ENCODE peak calls at places on chromosomes 12 and 14, in six cellular contexts. V is esophagus squamous epithelium, O is pancreas, C is A673, P is transverse colon, U is osteoblast. Z is an unnamed sample.
A peak's percentile ranks its signal among the peaks of the same experiment; 100 is the strongest.

GRCh38 chr12:124162151-124163110 is 132.5 kb upstream of the RFLNA start:
- DNase-seq in V (no peak), O (no peak), C (no peak), P (peak; percentile 60), U (no peak), Z (no peak)

GRCh38 chr12:109582636-109583035 is 9.0 kb downstream of the MVK start:
- DNase-seq in V (no peak), O (peak; percentile 29), C (no peak), P (no peak), U (peak; percentile 1), Z (no peak)

GRCh38 chr14:23285530-23286019 is 357 bp downstream of the HOMEZ start:
- DNase-seq in V (no peak), O (no peak), C (no peak), P (peak; percentile 27), U (no peak), Z (peak; percentile 17)

GRCh38 chr12:28051516-28052456 is 79.3 kb upstream of the PTHLH start:
- DNase-seq in V (no peak), O (no peak), C (peak; percentile 69), P (no peak), U (peak; percentile 3), Z (no peak)

GRCh38 chr12:131692431-131692830 is 18.5 kb upstream of the SFSWAP start:
- DNase-seq in V (no peak), O (no peak), C (no peak), P (no peak), U (peak; percentile 59), Z (no peak)

GRCh38 chr14:63438065-63438757 is 105.0 kb downstream of the PPP2R5E start:
- DNase-seq in V (no peak), O (no peak), C (peak; percentile 37), P (peak; percentile 58), U (no peak), Z (no peak)

GRCh38 chr12:130826151-130826801 is 12.8 kb downstream of the STX2 start:
- DNase-seq in V (no peak), O (no peak), C (peak; percentile 73), P (peak; percentile 53), U (peak; percentile 92), Z (peak; percentile 86)

GRCh38 chr12:15636060-15636890 is 152.9 kb downstream of the EPS8 start:
- DNase-seq in V (no peak), O (no peak), C (no peak), P (no peak), U (no peak), Z (no peak)

GRCh38 chr12:76037130-76038105 is 5.8 kb upstream of the PHLDA1 start:
- DNase-seq in V (no peak), O (no peak), C (peak; percentile 88), P (no peak), U (peak; percentile 81), Z (peak; percentile 27)

GRCh38 chr12:32983968-32984367 is 87.4 kb upstream of the PKP2 start:
- DNase-seq in V (no peak), O (no peak), C (peak; percentile 53), P (no peak), U (no peak), Z (no peak)

GRCh38 chr14:73785336-73785833 is 66.2 kb upstream of the PTGR2 start:
- DNase-seq in V (no peak), O (no peak), C (peak; percentile 74), P (peak; percentile 49), U (no peak), Z (no peak)

GRCh38 chr12:12266389-12266872 is 413 bp downstream of the LRP6 start:
- DNase-seq in V (no peak), O (peak; percentile 68), C (no peak), P (peak; percentile 23), U (no peak), Z (no peak)

GRCh38 chr14:88233915-88234314 is 89.2 kb downstream of the KCNK10 start:
- DNase-seq in V (no peak), O (no peak), C (peak; percentile 38), P (no peak), U (no peak), Z (no peak)

GRCh38 chr12:70756791-70757190 is 119.6 kb upstream of the PTPRB start:
- DNase-seq in V (no peak), O (no peak), C (no peak), P (no peak), U (no peak), Z (no peak)

GRCh38 chr14:89417469-89418225 is 614 bp upstream of the FOXN3 start:
- DNase-seq in V (peak; percentile 62), O (peak; percentile 87), C (peak; percentile 77), P (peak; percentile 60), U (peak; percentile 66), Z (peak; percentile 18)

GRCh38 chr12:64404470-64405446 is 566 bp downstream of the XPOT start:
- DNase-seq in V (peak; percentile 32), O (no peak), C (peak; percentile 86), P (peak; percentile 58), U (peak; percentile 96), Z (peak; percentile 28)

GRCh38 chr14:69358966-69359365 is 39.1 kb downstream of the ERH start:
- DNase-seq in V (no peak), O (no peak), C (no peak), P (no peak), U (peak; percentile 68), Z (no peak)

GRCh38 chr12:4421590-4422031 is 24.0 kb downstream of the FGF6 start:
- DNase-seq in V (no peak), O (no peak), C (peak; percentile 59), P (no peak), U (peak; percentile 88), Z (peak; percentile 24)

GRCh38 chr14:75981426-75981825 is 369 bp downstream of the TGFB3 start:
- DNase-seq in V (no peak), O (no peak), C (peak; percentile 25), P (peak; percentile 17), U (peak; percentile 88), Z (peak; percentile 49)

GRCh38 chr12:67515679-67516363 is 132.7 kb upstream of the DYRK2 start:
- DNase-seq in V (no peak), O (no peak), C (no peak), P (peak; percentile 32), U (no peak), Z (peak; percentile 11)

GRCh38 chr14:68377459-68377858 is 415.4 kb downstream of the ZFP36L1 start:
- DNase-seq in V (no peak), O (no peak), C (no peak), P (peak; percentile 76), U (peak; percentile 37), Z (no peak)

GRCh38 chr12:10301103-10301502 is 6.6 kb upstream of the KLRD1 start:
- DNase-seq in V (no peak), O (no peak), C (no peak), P (no peak), U (no peak), Z (no peak)

GRCh38 chr12:110546339-110546738 is 36.8 kb downstream of the PPTC7 start:
- DNase-seq in V (no peak), O (no peak), C (peak; percentile 54), P (no peak), U (peak; percentile 72), Z (no peak)

GRCh38 chr14:29054119-29054518 is 287.5 kb downstream of the FOXG1 start:
- DNase-seq in V (no peak), O (no peak), C (peak; percentile 4), P (no peak), U (no peak), Z (no peak)

GRCh38 chr14:52299692-52300278 is 14.3 kb upstream of the PTGER2 start:
- DNase-seq in V (no peak), O (no peak), C (peak; percentile 64), P (no peak), U (peak; percentile 77), Z (no peak)

GRCh38 chr12:104063712-104064030 is 660 bp upstream of the HCFC2 start:
- DNase-seq in V (no peak), O (no peak), C (no peak), P (no peak), U (no peak), Z (no peak)

GRCh38 chr12:19171731-19172130 is 42.2 kb downstream of the PLEKHA5 start:
- DNase-seq in V (no peak), O (no peak), C (no peak), P (no peak), U (no peak), Z (no peak)

GRCh38 chr12:2052861-2053674 is at the start of gene CACNA1C:
- DNase-seq in V (no peak), O (no peak), C (peak; percentile 71), P (peak; percentile 46), U (peak; percentile 99), Z (peak; percentile 36)
- TF ChIP-seq CTCF in V (no peak), O (no peak), C (no peak), P (peak; percentile 27), U (no peak), Z (no peak)

DNA sequence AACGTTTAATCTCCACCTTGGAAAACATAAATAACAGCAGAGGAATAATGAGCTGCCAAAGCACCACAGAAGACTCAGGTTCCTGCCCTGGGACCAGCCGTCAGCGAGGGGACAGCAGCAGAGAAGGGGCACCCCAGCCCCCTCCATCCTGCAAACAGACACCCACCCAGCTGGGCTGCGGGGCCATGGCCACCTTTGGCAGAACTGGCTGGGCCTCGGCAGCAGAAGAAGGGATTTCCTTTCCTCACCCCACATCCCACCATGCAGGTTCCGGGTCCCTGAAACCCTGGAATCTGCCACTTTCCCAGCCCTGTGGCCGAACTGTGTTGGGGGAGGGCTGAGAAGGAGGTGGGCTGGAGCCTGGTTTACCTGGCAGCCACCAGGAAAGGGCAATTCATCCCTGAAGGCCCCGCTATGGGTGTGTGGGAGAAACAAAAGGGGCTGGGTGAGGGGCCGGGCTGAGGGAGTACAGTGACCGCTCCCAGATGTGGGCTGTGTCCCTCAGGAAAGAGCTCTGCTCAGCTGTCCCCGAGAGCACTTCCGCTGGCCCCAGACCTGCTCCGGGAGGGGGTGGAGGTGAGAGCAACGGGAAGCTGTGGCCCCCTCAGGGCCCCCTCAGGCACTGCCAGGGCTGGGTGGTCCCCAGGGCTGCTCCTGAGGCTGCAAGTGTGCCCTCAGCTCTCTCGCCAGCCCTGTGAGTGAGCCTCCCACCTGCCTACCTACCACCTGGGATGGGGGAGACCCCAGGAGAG is 3.8 kb downstream of the PGF start:
- DNase-seq in V (no peak), O (peak; percentile 60), C (no peak), P (no peak), U (no peak), Z (no peak)
- H3K4me1 ChIP-seq in V (peaks cover 41% of the 10 kb centered on the region), O (peaks cover 12% of the 10 kb centered on the region), C (peaks cover 16% of the 10 kb centered on the region), P (peaks cover 30% of the 10 kb centered on the region), U (peaks cover 19% of the 10 kb centered on the region), Z (peaks cover 9% of the 10 kb centered on the region)

GRCh38 chr14:100824946-100825690 is 800 bp upstream of the MEG3 start:
- DNase-seq in V (no peak), O (no peak), C (no peak), P (no peak), U (peak; percentile 57), Z (no peak)

GRCh38 chr14:100825691-100826331 is at the start of gene MEG3:
- DNase-seq in V (no peak), O (no peak), C (peak; percentile 69), P (peak; percentile 22), U (peak; percentile 92), Z (no peak)

GRCh38 chr14:100827140-100827517 is 1.2 kb downstream of the MEG3 start:
- DNase-seq in V (no peak), O (no peak), C (peak; percentile 35), P (no peak), U (peak; percentile 80), Z (no peak)

GRCh38 chr14:100827751-100828447 is 2.0 kb downstream of the MEG3 start:
- DNase-seq in V (no peak), O (peak; percentile 65), C (no peak), P (no peak), U (peak; percentile 90), Z (no peak)

GRCh38 chr14:100826371-100827139 is 637 bp downstream of the MEG3 start:
- DNase-seq in V (no peak), O (no peak), C (no peak), P (no peak), U (peak; percentile 50), Z (no peak)
- H3K4me3 ChIP-seq in V (peak overlapping the region; percentile 41), O (peak overlapping the region; percentile 10), C (peak overlapping the region; percentile 57), P (no peak overlapping the region), U (peak overlapping the region; percentile 90), Z (no peak overlapping the region)

GRCh38 chr12:99746538-99746937 is 99.0 kb downstream of the GARIN6 start:
- DNase-seq in V (no peak), O (no peak), C (no peak), P (no peak), U (no peak), Z (no peak)
- TF ChIP-seq CTCF in V (no peak), O (no peak), C (no peak), P (no peak), U (no peak), Z (no peak)

Z was measured in CD8-positive, alpha-beta T cell.